ENCODE peak calls at places on chromosome 15, in nine cellular contexts. C, V, Y, D, H, Q, U, G and F are unnamed samples.

GRCh38 chr15:66850078-66850991 is 148.3 kb downstream of the SMAD6 start:
- DNase-seq in C (no peak), V (no peak), Y (no peak), D (no peak), H (no peak), Q (no peak), U (no peak), G (peak; percentile 81), F (peak; percentile 54)

GRCh38 chr15:32909431-32909830 is 191.6 kb downstream of the GREM1 start:
- DNase-seq in C (no peak), V (peak; percentile 33), Y (no peak), D (peak; percentile 9), H (no peak), Q (peak; percentile 59), U (no peak), G (no peak), F (no peak)

GRCh38 chr15:89093509-89093908 is 5.3 kb downstream of the ABHD2 start:
- DNase-seq in C (no peak), V (no peak), Y (no peak), D (no peak), H (no peak), Q (no peak), U (no peak), G (no peak), F (no peak)

GRCh38 chr15:57923311-57923710 is 142.2 kb downstream of the ALDH1A2 start:
- DNase-seq in C (no peak), V (no peak), Y (no peak), D (peak; percentile 47), H (no peak), Q (no peak), U (no peak), G (no peak), F (no peak)

GRCh38 chr15:45448066-45448510 is 69.7 kb upstream of the GATM start:
- DNase-seq in C (no peak), V (no peak), Y (no peak), D (no peak), H (no peak), Q (no peak), U (no peak), G (no peak), F (no peak)

GRCh38 chr15:96320703-96321421 is 9.6 kb upstream of the NR2F2 start:
- DNase-seq in C (no peak), V (no peak), Y (no peak), D (no peak), H (no peak), Q (no peak), U (no peak), G (no peak), F (no peak)

GRCh38 chr15:71282086-71282485 is 166.8 kb downstream of the THSD4 start:
- DNase-seq in C (no peak), V (no peak), Y (no peak), D (peak; percentile 48), H (no peak), Q (no peak), U (peak; percentile 73), G (no peak), F (no peak)

GRCh38 chr15:67766963-67767362 is 58.3 kb upstream of the SKOR1 start:
- DNase-seq in C (no peak), V (no peak), Y (no peak), D (no peak), H (no peak), Q (no peak), U (no peak), G (no peak), F (no peak)

GRCh38 chr15:76310470-76311070 is 699 bp downstream of the ETFA start:
- DNase-seq in C (no peak), V (peak; percentile 27), Y (peak; percentile 55), D (peak; percentile 9), H (no peak), Q (no peak), U (peak; percentile 45), G (no peak), F (no peak)

GRCh38 chr15:38069001-38069400 is 134.6 kb downstream of the TMCO5A start:
- DNase-seq in C (peak; percentile 34), V (peak; percentile 62), Y (peak; percentile 70), D (peak; percentile 81), H (no peak), Q (peak; percentile 73), U (peak; percentile 69), G (no peak), F (peak; percentile 46)